ENCODE peak calls at places on chromosomes 5 and 9, in five cellular contexts. One of them, this sample, is unnamed.

GRCh38 chr9:72834994-72835393 is 117.9 kb downstream of the ALDH1A1 start:
- DNase-seq in colonic mucosa: no peak
- DNase-seq in tibial artery: no peak
- DNase-seq in NB4: no peak
- DNase-seq in fibroblast of lung: no peak
- DNase-seq in this sample: no peak

GRCh38 chr9:137316012-137316981 is 14.2 kb upstream of the NRARP start:
- DNase-seq in fibroblast of lung: no peak
- DNase-seq in tibial artery: no peak
- DNase-seq in NB4: no peak
- DNase-seq in colonic mucosa: peak
- DNase-seq in this sample: peak

GRCh38 chr9:127537014-127537413 is 75.1 kb upstream of the STXBP1 start:
- DNase-seq in NB4: no peak
- DNase-seq in colonic mucosa: no peak
- DNase-seq in tibial artery: no peak
- DNase-seq in fibroblast of lung: peak
- DNase-seq in this sample: no peak

GRCh38 chr5:123496892-123497291 is 15.1 kb upstream of the CSNK1G3 start:
- DNase-seq in NB4: no peak
- DNase-seq in colonic mucosa: no peak
- DNase-seq in tibial artery: no peak
- DNase-seq in fibroblast of lung: peak
- DNase-seq in this sample: peak

GRCh38 chr9:129620669-129621295 is at the start of gene C9orf50:
- DNase-seq in fibroblast of lung: no peak
- DNase-seq in tibial artery: no peak
- DNase-seq in colonic mucosa: no peak
- DNase-seq in NB4: no peak
- DNase-seq in this sample: no peak

GRCh38 chr9:98775831-98776441 is 20.4 kb downstream of the ANKS6 start:
- DNase-seq in fibroblast of lung: peak
- DNase-seq in NB4: peak
- DNase-seq in colonic mucosa: peak
- DNase-seq in tibial artery: no peak
- DNase-seq in this sample: no peak

GRCh38 chr5:180400416-180400815 is 47.3 kb upstream of the GFPT2 start:
- DNase-seq in fibroblast of lung: no peak
- DNase-seq in NB4: no peak
- DNase-seq in colonic mucosa: no peak
- DNase-seq in tibial artery: no peak
- DNase-seq in this sample: no peak

GRCh38 chr5:20470997-20471396 is 483.0 kb upstream of the CDH18 start:
- DNase-seq in fibroblast of lung: no peak
- DNase-seq in colonic mucosa: no peak
- DNase-seq in NB4: no peak
- DNase-seq in tibial artery: no peak
- DNase-seq in this sample: no peak

GRCh38 chr9:126604059-126604685 is 9.6 kb upstream of the LMX1B start:
- DNase-seq in NB4: no peak
- DNase-seq in tibial artery: peak
- DNase-seq in fibroblast of lung: no peak
- DNase-seq in colonic mucosa: no peak
- DNase-seq in this sample: no peak

GRCh38 chr9:113851359-113851758 is 24.8 kb upstream of the ZNF618 start:
- DNase-seq in fibroblast of lung: no peak
- DNase-seq in NB4: no peak
- DNase-seq in tibial artery: no peak
- DNase-seq in colonic mucosa: no peak
- DNase-seq in this sample: no peak

GRCh38 chr9:128629852-128630545 is 26.6 kb downstream of the DYNC2I2 start:
- DNase-seq in tibial artery: no peak
- DNase-seq in NB4: no peak
- DNase-seq in colonic mucosa: no peak
- DNase-seq in fibroblast of lung: no peak
- DNase-seq in this sample: no peak

GRCh38 chr5:91742504-91742903 is 359.4 kb upstream of the ARRDC3 start:
- DNase-seq in fibroblast of lung: no peak
- DNase-seq in NB4: no peak
- DNase-seq in tibial artery: no peak
- DNase-seq in colonic mucosa: no peak
- DNase-seq in this sample: no peak

GRCh38 chr5:176545737-176546509 is 3.2 kb upstream of the CDHR2 start:
- DNase-seq in colonic mucosa: peak
- DNase-seq in fibroblast of lung: no peak
- DNase-seq in NB4: no peak
- DNase-seq in tibial artery: no peak
- DNase-seq in this sample: no peak

GRCh38 chr9:121581775-121582600 is 69.4 kb upstream of the DAB2IP start:
- DNase-seq in tibial artery: no peak
- DNase-seq in NB4: no peak
- DNase-seq in fibroblast of lung: no peak
- DNase-seq in colonic mucosa: no peak
- DNase-seq in this sample: no peak

GRCh38 chr5:36570268-36570667 is 36.1 kb upstream of the SLC1A3 start:
- DNase-seq in NB4: no peak
- DNase-seq in tibial artery: no peak
- DNase-seq in colonic mucosa: no peak
- DNase-seq in fibroblast of lung: peak
- DNase-seq in this sample: no peak

GRCh38 chr5:149604321-149604720 is 23.0 kb downstream of the ARHGEF37 start:
- DNase-seq in NB4: no peak
- DNase-seq in fibroblast of lung: no peak
- DNase-seq in colonic mucosa: no peak
- DNase-seq in tibial artery: no peak
- DNase-seq in this sample: no peak

GRCh38 chr5:58898538-58898937 is 315.7 kb downstream of the RAB3C start:
- DNase-seq in colonic mucosa: no peak
- DNase-seq in tibial artery: no peak
- DNase-seq in NB4: no peak
- DNase-seq in fibroblast of lung: no peak
- DNase-seq in this sample: no peak

GRCh38 chr9:96218821-96219614 is 83.0 kb downstream of the HSD17B3 start:
- DNase-seq in tibial artery: no peak
- DNase-seq in NB4: no peak
- DNase-seq in fibroblast of lung: no peak
- DNase-seq in colonic mucosa: peak
- DNase-seq in this sample: peak

GRCh38 chr9:136198605-136199083 is 6.3 kb downstream of the LHX3 start:
- DNase-seq in colonic mucosa: no peak
- DNase-seq in fibroblast of lung: no peak
- DNase-seq in tibial artery: no peak
- DNase-seq in NB4: no peak
- DNase-seq in this sample: no peak

GRCh38 chr5:115418788-115419187 is 122.3 kb upstream of the CCDC112 start:
- DNase-seq in NB4: no peak
- DNase-seq in fibroblast of lung: no peak
- DNase-seq in colonic mucosa: peak
- DNase-seq in tibial artery: no peak
- DNase-seq in this sample: no peak

GRCh38 chr9:14283276-14283675 is 30.7 kb downstream of the NFIB start:
- DNase-seq in colonic mucosa: no peak
- DNase-seq in NB4: no peak
- DNase-seq in tibial artery: no peak
- DNase-seq in fibroblast of lung: no peak
- DNase-seq in this sample: no peak

GRCh38 chr5:17223375-17224185 is 6.1 kb downstream of the BASP1 start:
- DNase-seq in NB4: no peak
- DNase-seq in colonic mucosa: no peak
- DNase-seq in tibial artery: no peak
- DNase-seq in fibroblast of lung: no peak
- DNase-seq in this sample: no peak

GRCh38 chr9:92680166-92681119 is 10.5 kb upstream of the IPPK start:
- DNase-seq in NB4: peak
- DNase-seq in fibroblast of lung: no peak
- DNase-seq in colonic mucosa: no peak
- DNase-seq in tibial artery: no peak
- DNase-seq in this sample: no peak

GRCh38 chr5:168612123-168612522 is 33.0 kb upstream of the PANK3 start:
- DNase-seq in fibroblast of lung: no peak
- DNase-seq in NB4: no peak
- DNase-seq in colonic mucosa: no peak
- DNase-seq in tibial artery: no peak
- DNase-seq in this sample: no peak

GRCh38 chr5:168612996-168613395 is 33.8 kb upstream of the PANK3 start:
- DNase-seq in NB4: no peak
- DNase-seq in tibial artery: no peak
- DNase-seq in fibroblast of lung: no peak
- DNase-seq in colonic mucosa: peak
- DNase-seq in this sample: no peak

GRCh38 chr5:168613396-168613795 is 34.2 kb upstream of the PANK3 start:
- DNase-seq in NB4: no peak
- DNase-seq in colonic mucosa: no peak
- DNase-seq in tibial artery: no peak
- DNase-seq in fibroblast of lung: no peak
- DNase-seq in this sample: no peak

GRCh38 chr5:168609806-168610482 is 30.8 kb upstream of the PANK3 start:
- DNase-seq in fibroblast of lung: no peak
- DNase-seq in NB4: no peak
- DNase-seq in colonic mucosa: no peak
- DNase-seq in tibial artery: no peak
- DNase-seq in this sample: no peak

GRCh38 chr5:168611163-168611562 is 32.0 kb upstream of the PANK3 start:
- DNase-seq in colonic mucosa: no peak
- DNase-seq in fibroblast of lung: no peak
- DNase-seq in NB4: no peak
- DNase-seq in tibial artery: no peak
- DNase-seq in this sample: no peak
- TF ChIP-seq CTCF in colonic mucosa: no peak
- TF ChIP-seq CTCF in fibroblast of lung: no peak
- TF ChIP-seq CTCF in NB4: no peak
- TF ChIP-seq CTCF in tibial artery: no peak
- TF ChIP-seq CTCF in this sample: no peak

DNA sequence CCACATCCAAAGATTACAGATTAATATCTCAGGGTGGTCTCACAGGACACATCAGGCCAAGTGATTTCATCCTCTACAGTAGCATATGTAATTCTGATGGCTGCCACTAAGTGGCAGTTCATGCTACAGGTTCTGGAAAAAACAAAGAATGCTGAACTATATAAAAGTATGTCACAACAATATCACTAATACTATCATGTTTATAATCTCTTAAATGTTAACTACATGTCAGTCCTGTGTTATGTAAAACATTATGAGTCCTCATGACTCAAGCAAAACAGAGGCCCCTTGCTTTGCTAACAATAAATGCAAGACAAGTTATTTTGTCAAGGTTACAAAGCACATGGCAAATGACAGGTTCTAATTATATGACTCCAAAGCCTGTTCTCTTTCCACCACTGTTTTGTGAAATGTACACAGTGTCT is 233.2 kb downstream of the FBXL17 start:
- DNase-seq in fibroblast of lung: peak
- DNase-seq in tibial artery: no peak
- DNase-seq in colonic mucosa: no peak
- DNase-seq in NB4: peak
- DNase-seq in this sample: no peak
- TF ChIP-seq CTCF in fibroblast of lung: peak
- TF ChIP-seq CTCF in tibial artery: peak
- TF ChIP-seq CTCF in colonic mucosa: peak
- TF ChIP-seq CTCF in NB4: peak
- TF ChIP-seq CTCF in this sample: peak

DNA sequence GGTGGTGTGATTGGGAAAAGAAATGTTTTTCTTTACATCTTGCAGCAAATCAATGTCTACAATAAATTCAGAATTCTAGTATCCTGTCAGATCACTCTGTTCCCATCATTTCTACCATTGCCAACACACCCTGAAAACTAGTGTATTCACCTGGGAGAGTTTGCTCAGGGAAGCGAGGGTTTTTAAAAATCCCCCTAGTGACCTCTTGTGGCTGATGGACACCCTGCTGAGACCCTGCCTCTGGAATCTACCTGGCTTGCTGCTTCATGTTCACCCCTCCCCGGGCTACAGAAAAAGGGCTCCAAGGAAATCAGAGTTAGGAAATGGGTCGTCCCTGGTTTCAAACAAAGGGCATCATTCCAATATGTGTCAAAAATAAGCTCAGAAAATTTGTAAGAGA is 21.4 kb upstream of the ALDOB start:
- DNase-seq in colonic mucosa: no peak
- DNase-seq in NB4: no peak
- DNase-seq in fibroblast of lung: no peak
- DNase-seq in tibial artery: no peak
- DNase-seq in this sample: no peak
- TF ChIP-seq CTCF in colonic mucosa: no peak
- TF ChIP-seq CTCF in NB4: no peak
- TF ChIP-seq CTCF in fibroblast of lung: no peak
- TF ChIP-seq CTCF in tibial artery: no peak
- TF ChIP-seq CTCF in this sample: no peak

GRCh38 chr5:154461531-154461930 is 15.7 kb downstream of the SAP30L start:
- DNase-seq in NB4: peak
- DNase-seq in tibial artery: no peak
- DNase-seq in fibroblast of lung: no peak
- DNase-seq in colonic mucosa: no peak
- DNase-seq in this sample: no peak
- TF ChIP-seq CTCF in NB4: no peak
- TF ChIP-seq CTCF in tibial artery: no peak
- TF ChIP-seq CTCF in fibroblast of lung: no peak
- TF ChIP-seq CTCF in colonic mucosa: no peak
- TF ChIP-seq CTCF in this sample: no peak

This sample was measured in left lung.